ENCODE peak calls at places on chromosomes 12 and 14, in four cellular contexts. B is K562, G is HepG2, D is H1. R is an unnamed sample.

GRCh38 chr14:22448035-22448904 is 140.8 kb downstream of the DAD1 start:
- DNase-seq in D (no peak), G (no peak), B (no peak), R (no peak)

GRCh38 chr12:99455350-99456037 is 192.1 kb upstream of the GARIN6 start:
- DNase-seq in D (peak), B (no peak), G (no peak), R (peak)

GRCh38 chr12:111642681-111643427 is 42.9 kb downstream of the BRAP start:
- DNase-seq in D (no peak), G (no peak), B (no peak), R (no peak)

GRCh38 chr12:68630050-68630449 is 19.4 kb downstream of the RAP1B start:
- DNase-seq in G (no peak), D (no peak), B (no peak), R (no peak)

GRCh38 chr14:68254669-68255527 is 435.3 kb downstream of the RAD51B start:
- DNase-seq in D (no peak), B (no peak), G (peak), R (no peak)

GRCh38 chr12:25824729-25825128 is 133.8 kb upstream of the RASSF8 start:
- DNase-seq in G (no peak), B (no peak), D (no peak), R (no peak)

GRCh38 chr12:48813464-48814312 is 4.6 kb upstream of the CACNB3 start:
- DNase-seq in B (no peak), D (no peak), G (no peak), R (peak)

GRCh38 chr12:108939594-108939993 is 59.7 kb downstream of the DAO start:
- DNase-seq in G (peak), B (peak), D (no peak), R (no peak)

GRCh38 chr14:39291739-39292138 is 58.0 kb downstream of the MIA2 start:
- DNase-seq in G (no peak), B (no peak), D (no peak), R (no peak)

GRCh38 chr14:54478621-54479215 is 10.1 kb downstream of the GMFB start:
- DNase-seq in G (no peak), B (no peak), D (no peak), R (no peak)

GRCh38 chr14:80587096-80587724 is 354.3 kb downstream of the CEP128 start:
- DNase-seq in D (no peak), B (no peak), G (peak), R (no peak)

GRCh38 chr12:48929551-48929950 is 4.3 kb upstream of the FKBP11 start:
- DNase-seq in G (no peak), B (no peak), D (no peak), R (no peak)

GRCh38 chr12:48001426-48002178 is 2.7 kb downstream of the COL2A1 start:
- DNase-seq in B (no peak), G (no peak), D (no peak), R (peak)

GRCh38 chr14:67373347-67373746 is 13.2 kb downstream of the EIF2S1 start:
- DNase-seq in D (no peak), B (no peak), G (no peak), R (no peak)

GRCh38 chr12:49973361-49973830 is 649 bp downstream of the AQP6 start:
- DNase-seq in B (no peak), G (no peak), D (no peak), R (no peak)

GRCh38 chr14:80930836-80931389 is 10.6 kb downstream of the CEP128 start:
- DNase-seq in B (no peak), D (no peak), G (no peak), R (no peak)

GRCh38 chr12:93857917-93858513 is 180.8 kb downstream of the CRADD start:
- DNase-seq in D (no peak), G (no peak), B (no peak), R (no peak)

GRCh38 chr14:20386276-20386855 is 26.9 kb downstream of the TEP1 start:
- DNase-seq in B (no peak), G (no peak), D (no peak), R (no peak)

GRCh38 chr12:13039557-13039956 is 4.6 kb upstream of the FAM234B start:
- DNase-seq in B (no peak), D (no peak), G (no peak), R (no peak)

GRCh38 chr14:50776522-50776921 is 54.4 kb downstream of the NIN start:
- DNase-seq in B (no peak), G (no peak), D (no peak), R (no peak)

GRCh38 chr14:28754209-28754985 is 12.2 kb upstream of the FOXG1 start:
- DNase-seq in D (no peak), G (peak), B (peak), R (peak)

GRCh38 chr14:59897757-59898383 is 22.1 kb upstream of the LRRC9 start:
- DNase-seq in B (peak), G (peak), D (peak), R (peak)
- TF ChIP-seq JUN in B (no peak), G (no peak), D (no peak), R (no peak)

DNA sequence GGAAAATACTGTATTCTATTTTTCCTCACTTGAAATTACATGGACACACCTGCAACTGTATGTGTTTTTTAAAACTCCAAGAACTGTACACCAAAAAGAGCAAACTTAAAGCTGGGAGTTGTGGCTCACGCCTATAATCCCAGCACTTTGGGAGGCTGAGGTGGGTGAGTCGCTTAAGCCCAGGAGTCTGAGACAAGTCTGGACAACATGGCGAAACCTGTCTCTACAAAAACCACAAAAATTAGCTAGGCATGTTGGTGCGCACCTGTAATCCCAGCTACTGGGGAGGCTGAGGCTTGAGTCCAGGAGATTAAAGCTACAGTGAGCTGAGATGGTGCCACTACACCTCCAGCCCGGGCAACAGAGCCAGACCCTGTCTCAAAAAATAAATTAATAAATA is 95.9 kb downstream of the SINHCAF start:
- DNase-seq in D (no peak), B (no peak), G (no peak), R (no peak)
- TF ChIP-seq CREB1 in D (no peak), B (no peak), G (no peak), R (no peak)

DNA sequence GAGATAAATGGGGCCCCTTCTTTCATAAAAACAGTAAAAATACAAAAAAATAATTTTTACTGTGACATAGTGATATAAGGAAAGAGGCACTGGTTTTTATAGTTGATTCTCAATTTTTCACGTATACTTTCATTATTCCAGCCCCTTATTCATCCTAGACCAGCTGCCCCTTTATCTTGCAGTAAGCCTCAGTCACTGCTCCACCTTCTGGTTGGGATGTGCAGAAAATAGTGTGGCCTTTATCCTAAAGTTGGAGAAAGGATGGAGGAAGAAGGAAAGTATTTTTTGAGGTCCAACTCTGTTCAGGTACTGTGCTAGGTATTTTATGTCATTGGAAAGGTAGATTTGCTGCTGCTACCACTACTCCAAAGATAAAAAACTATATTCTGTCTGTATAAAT is 172.7 kb downstream of the ANO6 start:
- DNase-seq in B (peak), D (no peak), G (peak), R (no peak)
- TF ChIP-seq JUN in B (no peak), D (no peak), G (no peak), R (no peak)

DNA sequence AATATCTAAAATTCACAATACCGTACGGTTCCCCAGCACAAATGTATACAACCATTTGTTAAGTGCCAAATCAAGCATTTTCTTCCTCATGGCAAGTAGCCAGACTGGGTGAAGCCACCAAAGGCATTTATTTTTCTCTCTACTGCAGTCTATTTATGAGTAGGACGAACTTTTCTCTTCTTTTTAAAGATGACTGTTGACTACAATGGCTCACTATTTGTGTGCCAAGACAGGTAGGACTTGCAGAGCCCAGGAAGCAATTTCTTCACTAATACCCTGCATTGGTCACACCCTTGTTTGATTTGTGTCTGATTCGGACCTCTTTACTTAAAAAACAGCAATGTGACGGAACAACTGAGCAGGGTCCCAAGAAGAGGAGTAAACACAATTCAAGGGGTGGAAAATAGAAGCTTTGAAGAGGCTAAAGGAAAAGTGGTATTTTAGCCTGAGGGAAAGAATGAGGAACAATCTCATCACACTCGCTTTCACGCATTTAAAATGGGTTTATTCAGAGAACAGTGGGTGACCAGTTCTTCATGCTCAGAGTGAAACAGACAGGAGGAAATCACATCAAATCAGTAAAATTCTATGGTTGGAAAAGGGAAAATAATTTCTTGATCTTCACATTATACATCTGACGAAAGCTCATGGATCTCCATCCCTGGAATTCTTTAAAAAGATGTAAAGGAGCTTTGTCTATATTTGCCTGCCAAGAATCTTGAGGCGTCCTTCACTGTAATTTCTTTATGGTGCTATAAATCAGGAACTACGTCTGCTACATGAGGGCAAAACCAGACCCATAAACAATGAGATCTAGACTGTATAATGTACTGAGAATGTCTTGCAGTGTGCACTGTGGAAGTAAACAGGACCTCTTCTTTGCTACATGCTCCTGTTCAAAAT is 183.8 kb downstream of the PPM1H start:
- DNase-seq in B (no peak), D (no peak), G (no peak), R (no peak)
- TF ChIP-seq CREB1 in B (no peak), D (no peak), G (no peak), R (no peak)

GRCh38 chr12:104521731-104522130 is 65.0 kb downstream of the CHST11 start:
- DNase-seq in G (no peak), D (no peak), B (no peak), R (no peak)
- TF ChIP-seq JUN in G (no peak), D (no peak), B (no peak), R (no peak)

GRCh38 chr12:76967181-76967885 is 88.5 kb upstream of the CSRP2 start:
- DNase-seq in G (no peak), D (no peak), B (no peak), R (no peak)

GRCh38 chr12:76962099-76962498 is 83.3 kb upstream of the CSRP2 start:
- DNase-seq in B (no peak), G (no peak), D (no peak), R (no peak)

DNA sequence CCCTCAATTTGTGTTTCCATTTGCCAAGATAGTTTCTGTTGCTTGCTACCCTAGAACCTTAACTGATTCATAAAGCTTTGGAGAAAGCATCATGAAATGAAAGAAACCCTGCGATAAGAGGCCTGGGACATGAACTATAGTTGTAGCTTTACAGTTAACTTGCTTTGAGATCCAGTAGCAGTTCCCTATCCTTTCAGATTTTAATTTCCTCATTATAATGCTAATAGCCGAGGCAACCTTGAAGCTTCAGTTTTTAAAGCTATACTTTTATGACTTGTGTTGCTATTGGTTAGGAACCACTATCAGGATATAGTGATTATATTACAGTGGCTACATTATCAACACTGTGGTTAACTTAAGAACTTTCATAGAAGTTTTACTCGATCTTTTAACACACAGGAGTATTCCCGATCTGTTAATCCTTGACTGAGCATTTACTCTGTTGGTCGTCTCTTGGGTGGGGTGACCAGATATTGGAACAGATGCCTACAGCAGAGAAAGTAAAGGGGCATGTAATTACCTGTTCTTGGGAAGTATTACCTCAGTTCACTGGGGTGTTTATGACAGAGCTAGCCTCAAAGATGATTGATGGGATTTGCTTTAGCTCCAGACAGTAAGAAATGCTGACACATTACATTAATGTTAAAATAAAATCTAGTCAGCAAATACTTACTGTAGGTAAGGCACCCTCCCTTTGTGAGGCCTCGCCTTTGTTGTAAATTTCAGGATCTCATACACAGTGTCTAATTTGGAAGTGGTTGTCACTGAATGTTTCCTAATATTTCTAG is 86.2 kb upstream of the CSRP2 start:
- DNase-seq in B (no peak), D (no peak), G (no peak), R (no peak)
- TF ChIP-seq CREB1 in B (no peak), D (no peak), G (no peak), R (no peak)

GRCh38 chr12:3379079-3379478 is 111.9 kb upstream of the PRMT8 start:
- DNase-seq in B (no peak), D (no peak), G (no peak), R (no peak)
- TF ChIP-seq JUN in B (no peak), D (no peak), G (no peak), R (no peak)

R was measured in WTC11.